ENCODE peak calls at places on chromosome 1, in six cellular contexts. S is body of pancreas, C is upper lobe of right lung, Y is HCT116, N is mammary epithelial cell, T is endodermal cell. X is an unnamed sample.

GRCh38 chr1:8027748-8028631 is 1.9 kb upstream of the ERRFI1 start:
- DNase-seq in S (no peak), C (no peak), Y (no peak), N (peak; percentile 58), T (no peak), X (no peak)

GRCh38 chr1:59022199-59022598 is 238.4 kb upstream of the JUN start:
- DNase-seq in S (no peak), C (no peak), Y (no peak), N (no peak), T (no peak), X (no peak)

GRCh38 chr1:12636098-12636950 is 7.6 kb upstream of the AADACL4 start:
- DNase-seq in S (peak; percentile 36), C (no peak), Y (no peak), N (no peak), T (peak; percentile 87), X (no peak)

GRCh38 chr1:212635141-212635601 is 26.6 kb downstream of the ATF3 start:
- DNase-seq in S (no peak), C (peak; percentile 68), Y (no peak), N (no peak), T (no peak), X (no peak)

GRCh38 chr1:43507296-43508295 is 23.1 kb upstream of the PTPRF start:
- DNase-seq in S (no peak), C (no peak), Y (no peak), N (no peak), T (peak; percentile 22), X (no peak)

GRCh38 chr1:114270255-114271117 is 116.8 kb upstream of the SYT6 start:
- DNase-seq in S (no peak), C (no peak), Y (no peak), N (no peak), T (no peak), X (no peak)

GRCh38 chr1:69523032-69523431 is 44.7 kb upstream of the LRRC7 start:
- DNase-seq in S (no peak), C (no peak), Y (no peak), N (peak; percentile 86), T (no peak), X (peak; percentile 34)

GRCh38 chr1:41713557-41714327 is 205.0 kb downstream of the HIVEP3 start:
- DNase-seq in S (no peak), C (peak; percentile 22), Y (no peak), N (peak; percentile 32), T (no peak), X (no peak)

GRCh38 chr1:12184008-12184681 is 17.4 kb downstream of the TNFRSF1B start:
- DNase-seq in S (peak; percentile 40), C (peak; percentile 87), Y (no peak), N (no peak), T (no peak), X (no peak)

GRCh38 chr1:229408458-229409037 is 25.3 kb downstream of the ACTA1 start:
- DNase-seq in S (no peak), C (no peak), Y (no peak), N (no peak), T (peak; percentile 84), X (no peak)

GRCh38 chr1:111959436-111959835 is 30.0 kb downstream of the KCND3 start:
- DNase-seq in S (no peak), C (no peak), Y (no peak), N (no peak), T (no peak), X (no peak)

GRCh38 chr1:145706282-145706681 is 886 bp downstream of the PDZK1 start:
- DNase-seq in S (no peak), C (no peak), Y (peak; percentile 21), N (peak; percentile 94), T (no peak), X (peak; percentile 87)

GRCh38 chr1:5975133-5975880 is 16.9 kb downstream of the NPHP4 start:
- DNase-seq in S (peak; percentile 70), C (peak; percentile 66), Y (no peak), N (peak; percentile 16), T (peak; percentile 86), X (no peak)

GRCh38 chr1:205283270-205284147 is 38.0 kb downstream of the NUAK2 start:
- DNase-seq in S (no peak), C (no peak), Y (no peak), N (no peak), T (no peak), X (no peak)

GRCh38 chr1:205505791-205506190 is 1.3 kb downstream of the CDK18 start:
- DNase-seq in S (peak; percentile 53), C (peak; percentile 78), Y (no peak), N (peak; percentile 70), T (no peak), X (no peak)

GRCh38 chr1:180745098-180745497 is 113.3 kb downstream of the XPR1 start:
- DNase-seq in S (no peak), C (no peak), Y (no peak), N (no peak), T (no peak), X (no peak)

GRCh38 chr1:245216356-245217110 is 61.7 kb downstream of the KIF26B start:
- DNase-seq in S (no peak), C (no peak), Y (no peak), N (no peak), T (peak; percentile 69), X (no peak)

GRCh38 chr1:98355656-98356384 is 305.7 kb upstream of the SNX7 start:
- DNase-seq in S (no peak), C (no peak), Y (no peak), N (peak; percentile 63), T (no peak), X (no peak)

GRCh38 chr1:102838016-102838415 is 270.3 kb downstream of the COL11A1 start:
- DNase-seq in S (no peak), C (no peak), Y (no peak), N (no peak), T (no peak), X (no peak)

GRCh38 chr1:28394136-28394535 is 24.6 kb downstream of the PHACTR4 start:
- DNase-seq in S (no peak), C (no peak), Y (no peak), N (no peak), T (no peak), X (no peak)

GRCh38 chr1:238484121-238484520 is 593.4 kb upstream of the ZP4 start:
- DNase-seq in S (no peak), C (no peak), Y (no peak), N (peak; percentile 8), T (no peak), X (no peak)

GRCh38 chr1:170483041-170483440 is 48.9 kb upstream of the GORAB start:
- DNase-seq in S (no peak), C (no peak), Y (no peak), N (no peak), T (no peak), X (no peak)

GRCh38 chr1:8396912-8397406 is 79.0 kb downstream of the SLC45A1 start:
- DNase-seq in S (no peak), C (no peak), Y (no peak), N (peak; percentile 98), T (no peak), X (peak; percentile 98)

GRCh38 chr1:29285771-29286170 is 49.4 kb downstream of the PTPRU start:
- DNase-seq in S (no peak), C (no peak), Y (no peak), N (no peak), T (no peak), X (no peak)

GRCh38 chr1:26923711-26924110 is 2.2 kb downstream of the NUDC start:
- DNase-seq in S (no peak), C (no peak), Y (no peak), N (peak; percentile 14), T (no peak), X (no peak)

GRCh38 chr1:204128464-204128963 is 23.3 kb downstream of the ETNK2 start:
- DNase-seq in S (no peak), C (no peak), Y (no peak), N (no peak), T (no peak), X (no peak)
- H3K27ac ChIP-seq in S (peak overlapping the region; percentile 93), C (peak overlapping the region; percentile 6), Y (no peak overlapping the region), N (no peak overlapping the region), T (no peak overlapping the region), X (no peak overlapping the region)

GRCh38 chr1:55580845-55581332 is 365.7 kb upstream of the USP24 start:
- DNase-seq in S (no peak), C (no peak), Y (peak; percentile 23), N (peak; percentile 92), T (peak; percentile 28), X (peak; percentile 52)
- H3K27ac ChIP-seq in S (no peak overlapping the region), C (no peak overlapping the region), Y (no peak overlapping the region), N (peak overlapping the region; percentile 94), T (no peak overlapping the region), X (peak overlapping the region; percentile 53)

DNA sequence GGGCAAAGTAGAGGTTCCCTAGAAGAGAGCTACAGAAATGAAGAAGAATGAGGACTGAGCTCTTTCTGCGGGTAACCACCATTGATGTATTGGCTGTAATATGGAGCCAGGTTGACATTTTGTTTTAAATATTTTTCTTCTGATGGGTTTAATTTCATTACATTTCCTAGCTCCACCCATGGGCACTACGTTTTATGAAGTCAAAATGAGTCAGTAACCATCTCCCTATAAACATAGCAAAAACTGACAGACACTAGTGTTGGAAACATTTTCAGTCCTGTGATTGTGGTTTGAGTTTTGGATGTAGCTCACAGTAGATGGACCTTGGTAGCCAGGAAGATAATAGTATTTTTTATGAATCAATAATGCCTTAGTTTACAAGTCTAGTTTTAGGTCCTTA is 470.4 kb upstream of the B3GALT2 start:
- DNase-seq in S (no peak), C (no peak), Y (no peak), N (no peak), T (no peak), X (no peak)
- H3K27ac ChIP-seq in S (no peak overlapping the region), C (no peak overlapping the region), Y (no peak overlapping the region), N (no peak overlapping the region), T (no peak overlapping the region), X (no peak overlapping the region)

GRCh38 chr1:203743101-203743501 is 21.9 kb upstream of the LAX1 start:
- DNase-seq in S (no peak), C (no peak), Y (no peak), N (no peak), T (no peak), X (no peak)

GRCh38 chr1:203746281-203746680 is 18.7 kb upstream of the LAX1 start:
- DNase-seq in S (no peak), C (no peak), Y (no peak), N (no peak), T (no peak), X (no peak)

GRCh38 chr1:203742446-203742845 is 22.5 kb upstream of the LAX1 start:
- DNase-seq in S (no peak), C (no peak), Y (no peak), N (no peak), T (no peak), X (no peak)

DNA sequence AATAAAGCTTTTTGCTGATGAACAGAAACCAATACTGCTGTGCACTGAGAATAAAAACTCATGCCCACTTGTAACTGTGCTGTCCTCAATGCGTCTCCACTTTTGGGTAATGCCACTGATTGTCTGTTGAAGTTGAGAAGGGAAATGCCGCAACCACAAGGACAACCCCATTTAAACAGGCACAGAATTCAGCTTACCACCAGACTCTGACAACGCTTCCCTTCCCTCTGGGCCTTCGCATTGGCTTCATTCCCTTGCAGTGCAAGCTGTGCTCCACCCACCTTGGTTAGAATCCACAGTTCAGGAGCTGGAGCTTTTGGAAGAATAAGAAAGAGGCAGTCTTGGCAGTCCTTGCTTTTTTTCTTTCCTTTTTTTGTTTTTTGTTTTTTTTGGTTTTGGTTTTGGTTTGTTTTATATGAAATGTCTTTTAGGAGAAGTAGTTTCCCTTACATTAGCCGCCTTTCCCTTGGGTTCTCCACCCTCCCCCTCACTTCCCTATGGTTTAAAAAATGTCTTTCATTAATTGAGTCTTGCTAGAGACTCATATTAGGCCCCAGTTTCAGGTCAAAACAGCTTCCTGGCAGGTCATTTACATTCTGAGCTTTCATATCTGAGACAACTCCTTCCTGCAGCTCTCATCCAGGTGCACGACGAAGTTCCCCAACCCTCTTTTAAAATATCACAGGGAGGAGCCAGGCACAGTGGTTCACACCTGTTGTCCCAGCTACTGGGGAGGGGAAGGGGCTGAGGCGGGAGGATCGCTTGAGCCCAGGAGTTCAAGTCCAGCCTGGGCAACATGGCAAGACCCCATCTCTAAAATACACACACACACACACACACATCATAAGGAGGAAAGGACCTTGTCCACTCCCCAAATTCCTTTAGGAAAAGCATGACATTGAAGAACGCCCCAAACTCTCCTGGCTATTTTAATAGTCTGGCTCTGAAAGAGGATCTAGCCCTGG is 20.7 kb upstream of the LAX1 start:
- DNase-seq in S (no peak), C (no peak), Y (no peak), N (peak; percentile 57), T (peak; percentile 67), X (no peak)
- H3K27ac ChIP-seq in S (no peak overlapping the region), C (no peak overlapping the region), Y (no peak overlapping the region), N (no peak overlapping the region), T (no peak overlapping the region), X (peak overlapping the region; percentile 12)

X was measured in epithelial cell of prostate.